ENCODE peak calls at places on chromosomes 7 and 10, in five cellular contexts. J, F, K, W and Y are unnamed samples.

GRCh38 chr10:102620138-102620591 is 24.1 kb upstream of the TRIM8 start:
- DNase-seq in K (no peak), J (no peak), F (no peak), W (no peak), Y (no peak)

GRCh38 chr10:30182191-30183075 is 123.0 kb upstream of the JCAD start:
- DNase-seq in F (no peak), W (peak; percentile 59), K (no peak), J (no peak), Y (peak; percentile 80)

GRCh38 chr10:88810196-88810961 is 7.8 kb downstream of the LIPM start:
- DNase-seq in W (peak; percentile 20), F (no peak), J (peak; percentile 5), K (no peak), Y (peak; percentile 31)

GRCh38 chr10:44911081-44911540 is at the start of gene TMEM72:
- DNase-seq in W (peak; percentile 66), K (no peak), F (no peak), J (peak; percentile 50), Y (peak; percentile 19)

GRCh38 chr10:5873515-5873995 is 16.1 kb downstream of the ANKRD16 start:
- DNase-seq in W (peak; percentile 57), J (peak; percentile 72), K (peak; percentile 59), F (no peak), Y (peak; percentile 71)

GRCh38 chr7:106012184-106012583 is 49.1 kb downstream of the CDHR3 start:
- DNase-seq in W (no peak), F (no peak), K (no peak), J (no peak), Y (no peak)

GRCh38 chr10:129958686-129959543 is 5.2 kb downstream of the EBF3 start:
- DNase-seq in F (no peak), K (no peak), W (no peak), J (no peak), Y (no peak)

GRCh38 chr10:27457966-27458365 is 46.1 kb upstream of the RAB18 start:
- DNase-seq in F (no peak), W (no peak), K (no peak), J (no peak), Y (no peak)

GRCh38 chr10:17643339-17643754 is 604 bp upstream of the STAM start:
- DNase-seq in J (peak; percentile 58), W (peak; percentile 67), F (no peak), K (no peak), Y (peak; percentile 87)

GRCh38 chr7:77242068-77242467 is 42.4 kb upstream of the FGL2 start:
- DNase-seq in K (no peak), W (no peak), F (no peak), J (no peak), Y (no peak)

GRCh38 chr7:157018997-157019591 is 8.6 kb upstream of the MNX1 start:
- DNase-seq in W (no peak), F (no peak), J (no peak), K (no peak), Y (no peak)

GRCh38 chr10:80411267-80411668 is 2.9 kb downstream of the PRXL2A start:
- DNase-seq in K (no peak), W (peak; percentile 72), J (no peak), F (no peak), Y (no peak)

GRCh38 chr7:157897686-157898085 is 560.9 kb downstream of the DNAJB6 start:
- DNase-seq in W (no peak), K (no peak), F (no peak), J (no peak), Y (no peak)

GRCh38 chr7:80729586-80730320 is 91.3 kb downstream of the CD36 start:
- DNase-seq in F (no peak), K (no peak), J (no peak), W (no peak), Y (no peak)

GRCh38 chr10:63264852-63265617 is 131.9 kb downstream of the NRBF2 start:
- DNase-seq in W (peak; percentile 44), J (peak; percentile 61), K (no peak), F (no peak), Y (peak; percentile 70)

GRCh38 chr7:63087575-63088190 is 911.0 kb upstream of the ZNF722 start:
- DNase-seq in K (no peak), J (no peak), F (no peak), W (no peak), Y (no peak)

GRCh38 chr7:102404005-102404861 is 8.1 kb downstream of the PRKRIP1 start:
- DNase-seq in K (no peak), F (no peak), W (peak; percentile 64), J (peak; percentile 78), Y (peak; percentile 82)

GRCh38 chr10:44385726-44386438 is 985 bp upstream of the CXCL12 start:
- DNase-seq in J (no peak), W (no peak), K (no peak), F (no peak), Y (no peak)

GRCh38 chr10:110137142-110137545 is 70.3 kb upstream of the MXI1 start:
- DNase-seq in J (peak; percentile 40), F (no peak), W (peak; percentile 76), K (peak; percentile 48), Y (peak; percentile 77)

GRCh38 chr7:125678771-125679170 is 749.1 kb upstream of the POT1 start:
- DNase-seq in K (no peak), J (no peak), W (no peak), F (no peak), Y (no peak)

GRCh38 chr7:118696879-118697278 is 472.4 kb downstream of the ANKRD7 start:
- DNase-seq in J (no peak), K (no peak), W (no peak), F (no peak), Y (no peak)

GRCh38 chr7:151491859-151492258 is 27.8 kb downstream of the RHEB start:
- DNase-seq in F (no peak), J (no peak), W (peak; percentile 51), K (no peak), Y (peak; percentile 88)

GRCh38 chr10:6140141-6140841 is 51.5 kb downstream of the RBM17 start:
- DNase-seq in K (no peak), W (no peak), J (no peak), F (no peak), Y (no peak)

GRCh38 chr10:9302142-9302746 is 1247.8 kb downstream of the GATA3 start:
- DNase-seq in K (no peak), W (peak; percentile 33), J (peak; percentile 50), F (no peak), Y (peak; percentile 16)

GRCh38 chr7:34057956-34058355 is 152.6 kb downstream of the BMPER start:
- DNase-seq in J (no peak), F (no peak), W (no peak), K (no peak), Y (no peak)
- TF ChIP-seq KDM1A in J (no peak), F (no peak), W (no peak), K (no peak), Y (no peak)

DNA sequence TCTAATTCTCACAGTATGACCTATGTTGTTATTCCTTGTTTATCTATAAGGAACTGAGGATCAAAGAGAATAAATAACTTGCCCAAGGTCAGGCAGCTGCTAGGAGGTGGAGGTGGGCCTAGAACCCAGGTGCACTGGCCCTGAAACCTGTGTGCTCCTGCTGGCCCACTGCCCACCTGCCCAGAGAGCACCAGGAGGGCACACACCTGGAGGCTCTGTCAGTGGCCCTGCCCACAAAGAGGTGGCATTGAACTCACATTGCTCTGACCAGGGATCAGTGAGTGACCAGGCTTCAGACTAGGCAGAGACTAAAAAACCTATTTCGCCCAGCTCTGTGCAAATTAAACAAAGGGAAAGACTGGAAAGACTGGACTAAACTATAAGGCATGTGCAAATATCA is 210.6 kb downstream of the TNS3 start:
- DNase-seq in W (no peak), K (no peak), J (no peak), F (no peak), Y (no peak)
- TF ChIP-seq KDM1A in W (no peak), K (no peak), J (no peak), F (no peak), Y (no peak)

GRCh38 chr7:84112771-84113170 is 81.8 kb downstream of the SEMA3A start:
- DNase-seq in K (no peak), F (no peak), W (no peak), J (no peak), Y (no peak)
- TF ChIP-seq KDM1A in K (no peak), F (no peak), W (no peak), J (no peak), Y (no peak)

GRCh38 chr7:128106840-128107239 is 75.6 kb upstream of the LRRC4 start:
- DNase-seq in K (no peak), J (no peak), F (no peak), W (no peak), Y (no peak)
- TF ChIP-seq KDM1A in K (no peak), J (no peak), F (no peak), W (no peak), Y (no peak)

DNA sequence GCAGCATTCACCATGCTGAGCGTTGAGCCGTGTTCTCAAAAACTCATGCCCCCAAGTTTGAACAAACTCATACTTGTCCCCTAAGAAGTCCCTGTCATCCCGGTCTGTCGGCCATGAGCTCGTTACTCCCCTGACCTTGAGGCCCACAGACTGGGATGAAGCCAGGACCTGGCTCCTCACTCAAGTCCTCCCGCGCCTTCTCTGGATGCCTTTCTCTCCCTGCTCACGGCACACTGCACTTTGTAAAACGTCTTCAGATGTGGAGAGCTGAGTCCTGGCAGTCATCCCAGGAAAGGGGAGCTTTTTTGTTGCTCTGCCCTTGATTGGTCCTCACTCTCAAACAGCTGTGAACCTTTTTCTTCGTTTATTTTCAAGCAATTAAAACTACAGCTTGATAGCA is 110.8 kb downstream of the JAZF1 start:
- DNase-seq in W (no peak), K (no peak), F (no peak), J (no peak), Y (no peak)
- TF ChIP-seq KDM1A in W (no peak), K (no peak), F (no peak), J (no peak), Y (no peak)

GRCh38 chr7:117673839-117674238 is 194.0 kb downstream of the CFTR start:
- DNase-seq in F (no peak), K (no peak), J (no peak), W (peak; percentile 7), Y (peak; percentile 20)

GRCh38 chr7:117675519-117676137 is 195.8 kb downstream of the CFTR start:
- DNase-seq in K (no peak), F (no peak), J (no peak), W (no peak), Y (peak; percentile 16)

GRCh38 chr7:117674617-117675016 is 194.8 kb downstream of the CFTR start:
- DNase-seq in F (peak; percentile 25), J (no peak), W (no peak), K (no peak), Y (no peak)

GRCh38 chr7:117672433-117672832 is 192.6 kb downstream of the CFTR start:
- DNase-seq in F (no peak), K (no peak), J (no peak), W (no peak), Y (no peak)

DNA sequence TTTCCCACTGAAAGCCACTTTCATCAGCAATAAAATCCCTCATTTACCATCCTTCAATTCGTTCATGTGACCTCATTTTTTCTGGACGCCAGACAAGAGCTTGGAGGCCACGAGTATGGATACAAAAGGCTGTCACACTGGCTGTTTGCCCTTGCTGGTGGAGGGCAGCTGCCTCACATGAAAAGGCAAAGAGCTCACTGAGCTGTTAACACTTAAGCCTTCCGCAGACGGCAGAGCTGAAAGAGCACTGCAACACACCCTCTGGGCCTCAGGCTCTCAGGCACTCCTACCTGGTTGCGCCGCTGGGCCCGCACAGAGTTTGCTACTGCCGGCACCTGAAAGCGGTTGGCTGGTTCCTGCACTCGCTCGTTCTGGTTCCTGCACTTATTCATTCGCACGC is 193.5 kb downstream of the CFTR start:
- DNase-seq in K (no peak), J (no peak), F (peak; percentile 39), W (no peak), Y (no peak)
- TF ChIP-seq KDM1A in K (no peak), J (no peak), F (no peak), W (no peak), Y (no peak)